ENCODE peak calls at places on chromosomes 4 and X, in seven cellular contexts. Y is retinal pigment epithelial cell, N is right lobe of liver, K is dorsolateral prefrontal cortex, T is kidney, Q is tibial nerve, W is OCI-LY7. U is an unnamed sample.

GRCh38 chr4:77203380-77204197 is 46.6 kb downstream of the CCNG2 start:
- DNase-seq in Y (no peak), N (peak), K (peak), T (no peak), Q (peak), W (peak), U (peak)

GRCh38 chrX:148535639-148536038 is 35.2 kb downstream of the AFF2 start:
- DNase-seq in Y (no peak), N (no peak), K (no peak), T (no peak), Q (no peak), W (no peak), U (no peak)

GRCh38 chrX:31420711-31421151 is 348.9 kb upstream of the FTHL17 start:
- DNase-seq in Y (no peak), N (no peak), K (no peak), T (no peak), Q (no peak), W (no peak), U (no peak)

GRCh38 chr4:54954656-54955388 is 170.6 kb downstream of the KDR start:
- DNase-seq in Y (no peak), N (no peak), K (no peak), T (no peak), Q (no peak), W (no peak), U (no peak)

GRCh38 chrX:41556958-41557357 is 109.8 kb downstream of the NYX start:
- DNase-seq in Y (no peak), N (no peak), K (no peak), T (no peak), Q (no peak), W (peak), U (no peak)

GRCh38 chrX:39261446-39262147 is 460.3 kb downstream of the MID1IP1 start:
- DNase-seq in Y (no peak), N (no peak), K (no peak), T (no peak), Q (peak), W (peak), U (peak)

GRCh38 chr4:8410641-8411271 is 29.8 kb downstream of the ACOX3 start:
- DNase-seq in Y (peak), N (no peak), K (no peak), T (no peak), Q (peak), W (no peak), U (no peak)

GRCh38 chrX:71533850-71534515 is 1.1 kb downstream of the OGT start:
- DNase-seq in Y (no peak), N (peak), K (peak), T (peak), Q (peak), W (peak), U (no peak)

GRCh38 chr4:168183717-168184571 is 91.6 kb downstream of the ANXA10 start:
- DNase-seq in Y (peak), N (no peak), K (no peak), T (no peak), Q (no peak), W (peak), U (peak)

GRCh38 chr4:36712013-36712412 is 430.6 kb downstream of the DTHD1 start:
- DNase-seq in Y (peak), N (no peak), K (no peak), T (no peak), Q (no peak), W (no peak), U (no peak)

GRCh38 chr4:140693577-140693976 is 62.6 kb downstream of the TBC1D9 start:
- DNase-seq in Y (no peak), N (no peak), K (no peak), T (no peak), Q (no peak), W (no peak), U (no peak)

GRCh38 chrX:9141496-9141895 is 107.6 kb upstream of the FAM9B start:
- DNase-seq in Y (no peak), N (no peak), K (no peak), T (no peak), Q (no peak), W (no peak), U (no peak)

GRCh38 chr4:44017422-44017739 is 431.2 kb downstream of the KCTD8 start:
- DNase-seq in Y (no peak), N (no peak), K (no peak), T (no peak), Q (no peak), W (no peak), U (no peak)

GRCh38 chr4:188107931-188108843 is 1.2 kb downstream of the TRIML2 start:
- DNase-seq in Y (no peak), N (no peak), K (no peak), T (no peak), Q (no peak), W (no peak), U (no peak)

GRCh38 chr4:6250235-6250983 is 19.2 kb upstream of the WFS1 start:
- DNase-seq in Y (no peak), N (no peak), K (no peak), T (no peak), Q (peak), W (peak), U (peak)

GRCh38 chr4:168550071-168550766 is 53.4 kb downstream of the PALLD start:
- DNase-seq in Y (no peak), N (no peak), K (no peak), T (no peak), Q (no peak), W (no peak), U (no peak)

GRCh38 chr4:149781150-149781549 is 34.5 kb downstream of the IQCM start:
- DNase-seq in Y (no peak), N (no peak), K (no peak), T (no peak), Q (no peak), W (no peak), U (no peak)

GRCh38 chrX:40111868-40112267 is 14.1 kb upstream of the BCOR start:
- DNase-seq in Y (no peak), N (no peak), K (no peak), T (no peak), Q (no peak), W (no peak), U (no peak)

GRCh38 chrX:36898301-36898700 is 109.9 kb upstream of the FAM47C start:
- DNase-seq in Y (no peak), N (no peak), K (no peak), T (no peak), Q (no peak), W (peak), U (peak)
- TF ChIP-seq CTCF in Y (peak), N (peak), K (peak), T (no peak), Q (no peak), W (peak), U (peak)

GRCh38 chr4:48467891-48468290 is 15.3 kb upstream of the SLC10A4 start:
- DNase-seq in Y (no peak), N (no peak), K (no peak), T (no peak), Q (no peak), W (no peak), U (no peak)
- TF ChIP-seq CTCF in Y (no peak), N (no peak), K (no peak), T (no peak), Q (no peak), W (no peak), U (no peak)

GRCh38 chrX:13666836-13667235 is 13.9 kb downstream of the TCEANC start:
- DNase-seq in Y (no peak), N (no peak), K (peak), T (peak), Q (no peak), W (no peak), U (no peak)
- TF ChIP-seq CTCF in Y (no peak), N (no peak), K (no peak), T (no peak), Q (no peak), W (no peak), U (no peak)

DNA sequence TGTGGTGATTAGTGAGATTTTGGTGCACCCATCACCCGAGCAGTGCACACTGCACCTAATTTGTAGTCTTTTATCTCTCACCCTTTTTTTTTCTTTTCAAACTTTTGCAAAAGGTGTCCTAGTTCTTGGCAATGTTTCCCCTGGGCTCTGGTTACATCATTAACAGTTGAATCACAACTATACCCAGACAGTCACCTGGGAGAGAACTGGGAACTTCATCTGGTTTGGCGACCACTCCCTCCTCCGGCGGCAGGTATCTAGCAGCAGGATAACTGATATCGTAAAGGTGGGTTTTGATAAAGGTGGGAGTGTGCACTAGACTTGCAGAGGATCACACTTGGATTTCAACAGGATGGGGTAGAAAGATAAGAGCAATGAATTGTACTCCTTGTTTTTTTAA is 140.5 kb downstream of the CHIC2 start:
- DNase-seq in Y (no peak), N (no peak), K (no peak), T (no peak), Q (no peak), W (no peak), U (no peak)
- TF ChIP-seq CTCF in Y (no peak), N (no peak), K (no peak), T (no peak), Q (no peak), W (no peak), U (no peak)

DNA sequence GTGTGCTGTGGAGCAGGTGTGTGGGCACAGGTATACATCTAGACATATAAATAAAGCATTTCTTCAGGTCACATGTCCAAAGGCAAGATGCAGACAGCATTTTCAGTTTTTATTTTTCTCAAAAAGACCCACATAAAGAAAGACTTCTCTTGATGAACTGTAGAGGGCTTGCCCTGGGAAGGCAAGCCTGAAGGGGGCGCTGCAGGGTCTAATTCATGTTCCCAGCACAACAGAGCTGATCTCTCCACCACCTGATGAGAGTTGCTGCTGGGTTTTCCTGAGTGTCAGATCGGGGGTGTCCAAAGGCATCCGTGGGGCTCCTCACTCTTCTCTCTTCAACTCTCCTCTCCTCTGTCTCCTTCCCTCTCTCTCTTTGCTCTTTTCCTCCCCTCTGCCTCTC is 26.6 kb downstream of the ADRA2C start:
- DNase-seq in Y (no peak), N (no peak), K (no peak), T (peak), Q (no peak), W (no peak), U (no peak)
- TF ChIP-seq CTCF in Y (no peak), N (no peak), K (no peak), T (no peak), Q (no peak), W (peak), U (no peak)

GRCh38 chr4:99205104-99205979 is 13.7 kb downstream of the ADH6 start:
- DNase-seq in Y (peak), N (peak), K (no peak), T (no peak), Q (peak), W (no peak), U (no peak)
- TF ChIP-seq CTCF in Y (no peak), N (no peak), K (no peak), T (no peak), Q (no peak), W (no peak), U (no peak)

U was measured in GM13977.